ENCODE peak calls at places on chromosomes 12 and 14, in nine cellular contexts. P, M, B, H, W, C, G, Z and U are unnamed samples.

GRCh38 chr12:58364389-58365086 is 423.2 kb downstream of the ATP23 start:
- DNase-seq in G (no peak), M (peak), W (no peak), Z (peak), B (no peak), H (peak), C (no peak), P (no peak), U (peak)

GRCh38 chr14:21923820-21924219 is 250.2 kb upstream of the OR4E1 start:
- DNase-seq in G (no peak), W (no peak), Z (no peak), M (no peak), P (no peak), C (no peak), H (no peak), B (no peak), U (no peak)

GRCh38 chr12:117182866-117183265 is 7.4 kb downstream of the FBXO21 start:
- DNase-seq in H (no peak), G (no peak), C (no peak), M (no peak), P (no peak), Z (no peak), W (no peak), B (no peak), U (no peak)

GRCh38 chr14:70713096-70713875 is 71.6 kb downstream of the TTC9 start:
- DNase-seq in M (no peak), Z (no peak), B (peak), P (no peak), G (no peak), W (no peak), C (no peak), H (no peak), U (no peak)

GRCh38 chr14:38837333-38838048 is 265.5 kb downstream of the SEC23A start:
- DNase-seq in W (no peak), Z (no peak), G (no peak), P (no peak), C (no peak), M (no peak), H (no peak), B (no peak), U (no peak)

GRCh38 chr14:80805136-80805535 is 136.4 kb downstream of the CEP128 start:
- DNase-seq in Z (no peak), G (no peak), P (no peak), C (no peak), W (no peak), M (no peak), H (peak), B (no peak), U (no peak)

GRCh38 chr12:67909091-67909531 is 80.1 kb upstream of the IFNG-AS1 start:
- DNase-seq in P (no peak), H (peak), W (no peak), C (no peak), Z (peak), M (peak), B (no peak), G (no peak), U (peak)

GRCh38 chr12:27015730-27016076 is 1.5 kb upstream of the TM7SF3 start:
- DNase-seq in B (peak), G (no peak), H (peak), M (peak), C (no peak), Z (peak), P (no peak), W (no peak), U (peak)

GRCh38 chr14:59919582-59920377 is at the start of gene LRRC9:
- DNase-seq in W (peak), B (peak), C (peak), Z (peak), H (no peak), G (no peak), P (no peak), M (no peak), U (peak)

GRCh38 chr12:98939350-98939749 is 294.3 kb downstream of the APAF1 start:
- DNase-seq in B (peak), H (peak), G (no peak), M (peak), C (no peak), W (no peak), P (no peak), Z (peak), U (peak)

GRCh38 chr14:85454183-85454813 is 75.6 kb upstream of the FLRT2 start:
- DNase-seq in Z (no peak), M (no peak), C (no peak), W (peak), P (no peak), B (no peak), G (no peak), H (no peak), U (no peak)

GRCh38 chr14:99786423-99787051 is 6.7 kb upstream of the EML1 start:
- DNase-seq in B (no peak), C (no peak), Z (no peak), P (no peak), W (no peak), M (no peak), G (peak), H (no peak), U (no peak)

GRCh38 chr12:65217127-65217526 is 47.7 kb downstream of the LEMD3 start:
- DNase-seq in C (no peak), P (no peak), M (no peak), W (no peak), Z (no peak), G (no peak), H (no peak), B (no peak), U (no peak)

GRCh38 chr14:74941676-74942097 is 13.7 kb downstream of the PGF start:
- DNase-seq in G (peak), M (peak), B (no peak), P (peak), H (peak), C (peak), W (peak), Z (peak), U (peak)

GRCh38 chr14:95507701-95508103 is 8.7 kb downstream of the SYNE3 start:
- DNase-seq in P (no peak), B (no peak), C (no peak), M (peak), Z (peak), G (no peak), W (peak), H (peak), U (peak)

GRCh38 chr14:85534435-85534834 is 4.5 kb downstream of the FLRT2 start:
- DNase-seq in M (no peak), W (peak), B (peak), Z (peak), G (no peak), P (no peak), C (peak), H (peak), U (peak)

GRCh38 chr12:59056931-59057330 is 136.6 kb upstream of the LRIG3 start:
- DNase-seq in Z (peak), B (no peak), G (no peak), H (peak), W (no peak), C (no peak), M (no peak), P (no peak), U (peak)

GRCh38 chr12:123094349-123095073 is 56.4 kb downstream of the PITPNM2 start:
- DNase-seq in G (peak), C (peak), W (peak), Z (peak), H (peak), P (peak), M (peak), B (no peak), U (peak)

GRCh38 chr12:63292476-63293228 is 141.7 kb upstream of the AVPR1A start:
- DNase-seq in G (no peak), H (no peak), W (no peak), P (no peak), M (no peak), B (no peak), Z (no peak), C (no peak), U (no peak)

GRCh38 chr14:35533357-35534129 is 421 bp upstream of the INSM2 start:
- DNase-seq in C (peak), G (peak), Z (peak), M (peak), H (peak), W (peak), B (peak), P (peak), U (peak)

GRCh38 chr12:4813741-4814140 is 93.5 kb downstream of the GALNT8 start:
- DNase-seq in Z (no peak), B (no peak), H (no peak), G (no peak), W (no peak), M (no peak), C (no peak), P (no peak), U (no peak)

GRCh38 chr14:90564496-90564895 is 167.7 kb downstream of the CALM1 start:
- DNase-seq in B (no peak), W (no peak), G (no peak), H (no peak), M (no peak), P (no peak), C (no peak), Z (no peak), U (no peak)

GRCh38 chr14:54829486-54830224 is 73.0 kb downstream of the GCH1 start:
- DNase-seq in W (no peak), M (no peak), C (no peak), G (no peak), Z (no peak), P (no peak), B (no peak), H (no peak), U (peak)

DNA sequence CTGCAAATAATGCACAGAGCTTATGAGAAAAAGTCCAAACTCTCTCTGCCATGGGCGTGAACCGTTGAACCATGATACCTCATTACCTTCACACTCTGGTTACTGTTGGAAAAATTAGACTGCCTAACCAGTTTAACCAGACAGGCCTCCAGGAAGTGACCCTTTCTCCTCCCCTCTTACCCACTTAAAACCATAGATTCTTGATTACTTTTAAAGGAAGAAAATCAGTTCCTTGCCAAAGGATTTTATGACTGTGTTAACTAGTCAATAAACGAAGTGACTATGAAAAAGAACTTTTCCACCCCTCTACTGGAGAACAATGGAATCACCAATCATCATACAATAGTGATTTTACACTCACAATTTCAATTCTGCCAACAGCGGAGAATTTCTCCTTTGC is 254.0 kb upstream of the ATP2B1 start:
- DNase-seq in M (no peak), W (no peak), C (no peak), G (no peak), Z (no peak), B (no peak), P (no peak), H (no peak), U (no peak)
- TF ChIP-seq CTCF in M (peak), W (no peak), C (no peak), G (no peak), Z (peak), B (no peak), P (no peak), H (no peak), U (no peak)

GRCh38 chr12:53955036-53955775 is 503 bp downstream of the HOXC12 start:
- DNase-seq in P (no peak), C (peak), B (peak), H (no peak), W (no peak), G (no peak), Z (no peak), M (no peak), U (no peak)

GRCh38 chr12:53955776-53956250 is 1.1 kb downstream of the HOXC12 start:
- DNase-seq in P (no peak), C (no peak), Z (no peak), H (no peak), G (no peak), W (no peak), M (no peak), B (no peak), U (no peak)

GRCh38 chr12:53956914-53957536 is 2.3 kb downstream of the HOXC12 start:
- DNase-seq in B (no peak), G (no peak), W (no peak), P (no peak), Z (no peak), M (no peak), C (peak), H (no peak), U (no peak)

GRCh38 chr12:53954694-53955035 is at the start of gene HOXC12:
- DNase-seq in B (peak), M (no peak), Z (no peak), W (no peak), C (peak), P (no peak), H (no peak), G (no peak), U (no peak)

GRCh38 chr12:53956251-53956887 is 1.7 kb downstream of the HOXC12 start:
- DNase-seq in M (no peak), C (peak), H (no peak), P (no peak), G (no peak), Z (no peak), W (no peak), B (no peak), U (no peak)
- H3K4me3 ChIP-seq in M (no peak), C (no peak), H (no peak), P (no peak), G (no peak), Z (no peak), W (no peak), B (no peak), U (no peak)

DNA sequence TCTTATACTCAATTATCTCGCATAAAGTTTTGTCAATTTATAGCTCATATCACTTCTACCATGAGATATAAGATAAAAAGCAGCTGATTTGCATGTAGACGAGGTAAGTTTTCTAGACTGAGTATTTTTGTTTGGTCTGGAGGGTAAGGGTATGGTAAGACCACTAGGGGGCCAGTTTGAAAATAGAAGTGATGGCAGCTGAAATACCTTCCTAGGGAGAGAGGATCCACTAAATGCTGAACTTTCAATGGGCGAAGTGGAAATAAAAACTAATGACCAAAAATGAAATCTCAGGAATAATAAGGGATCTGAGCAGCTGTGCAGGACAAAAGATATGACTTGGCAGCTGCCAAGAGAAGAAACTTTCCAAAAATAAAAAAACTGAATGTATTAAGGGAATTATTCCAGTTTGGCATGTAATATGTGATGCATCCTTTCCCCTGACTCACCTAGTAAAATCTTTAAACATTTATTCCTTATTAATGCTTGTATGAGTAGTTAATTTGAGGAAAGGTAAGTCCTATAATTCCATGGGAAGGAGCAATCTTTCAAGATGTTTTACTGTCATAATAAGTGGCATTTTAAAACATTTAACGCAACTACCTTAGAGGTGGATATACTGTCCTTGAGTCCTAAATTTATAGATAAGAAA is 754.5 kb downstream of the C12orf50 start:
- DNase-seq in C (no peak), H (peak), M (no peak), G (no peak), B (peak), P (no peak), W (no peak), Z (peak), U (peak)
- TF ChIP-seq CTCF in C (no peak), H (peak), M (peak), G (no peak), B (peak), P (no peak), W (no peak), Z (peak), U (peak)

GRCh38 chr12:31362759-31363415 is 36.9 kb upstream of the SINHCAF start:
- DNase-seq in B (peak), W (no peak), M (no peak), P (no peak), G (no peak), Z (peak), H (no peak), C (no peak), U (no peak)
- H3K4me3 ChIP-seq in B (peak), W (no peak), M (no peak), P (no peak), G (no peak), Z (no peak), H (no peak), C (no peak), U (no peak)

GRCh38 chr12:113315358-113315757 is 19.6 kb downstream of the SLC8B1 start:
- DNase-seq in H (no peak), M (no peak), G (no peak), W (no peak), B (no peak), Z (no peak), C (no peak), P (no peak), U (no peak)

GRCh38 chr12:113314121-113314529 is 20.8 kb downstream of the SLC8B1 start:
- DNase-seq in P (no peak), M (no peak), C (no peak), W (no peak), H (peak), B (no peak), Z (no peak), G (no peak), U (no peak)

GRCh38 chr12:113306382-113306781 is 28.5 kb downstream of the SLC8B1 start:
- DNase-seq in B (no peak), H (peak), G (no peak), M (no peak), W (no peak), P (no peak), Z (no peak), C (no peak), U (no peak)

GRCh38 chr12:113305281-113305856 is 29.5 kb downstream of the SLC8B1 start:
- DNase-seq in Z (no peak), B (no peak), P (no peak), C (no peak), M (no peak), G (no peak), W (no peak), H (no peak), U (no peak)

GRCh38 chr12:113310489-113310888 is 24.4 kb downstream of the SLC8B1 start:
- DNase-seq in M (no peak), Z (peak), B (peak), P (no peak), H (no peak), W (no peak), G (no peak), C (no peak), U (no peak)
- TF ChIP-seq CTCF in M (peak), Z (peak), B (peak), P (no peak), H (peak), W (no peak), G (no peak), C (no peak), U (no peak)

DNA sequence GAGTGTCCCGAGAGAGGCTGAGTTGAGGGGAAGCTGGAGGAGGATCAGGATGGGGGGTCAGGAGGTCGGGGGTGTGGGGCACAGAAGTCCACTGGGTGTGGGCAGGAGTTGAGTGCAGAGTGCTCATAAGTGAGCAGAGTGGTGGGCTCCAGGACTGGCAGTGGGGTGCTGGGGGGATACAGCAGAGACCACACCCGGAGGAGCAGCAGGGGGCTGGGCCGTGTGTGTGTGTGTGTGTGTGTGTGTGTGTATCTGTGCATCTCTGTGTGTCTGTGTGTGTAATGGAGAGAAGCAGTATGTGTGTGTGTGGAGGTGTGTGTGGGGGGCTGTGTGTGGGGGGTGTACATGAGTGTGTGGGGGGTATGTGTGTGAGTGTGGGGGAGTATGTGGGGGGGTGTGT is 4.9 kb upstream of the NUDT14 start:
- DNase-seq in W (no peak), C (no peak), M (no peak), B (no peak), G (no peak), H (no peak), P (no peak), Z (no peak), U (no peak)
- H3K4me3 ChIP-seq in W (no peak), C (no peak), M (no peak), B (no peak), G (no peak), H (no peak), P (no peak), Z (no peak), U (no peak)

DNA sequence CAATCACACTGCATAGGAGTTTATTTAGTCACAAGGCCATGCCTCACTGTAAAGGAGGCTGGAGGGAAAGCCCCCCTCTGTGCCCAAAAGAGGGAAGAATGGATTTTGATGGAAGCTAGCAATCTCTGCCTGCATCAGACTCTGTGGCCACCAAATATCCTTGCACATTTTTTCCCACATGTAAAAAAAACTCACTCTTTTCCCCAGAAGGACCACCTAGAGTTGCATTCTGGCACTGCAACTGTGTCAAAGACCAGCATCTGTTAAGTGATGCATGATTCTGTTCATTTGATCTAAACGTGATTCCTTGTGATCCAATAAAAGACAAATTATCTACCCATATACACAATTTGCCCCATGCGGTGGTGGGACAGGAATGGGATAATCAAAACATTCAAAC is 8.0 kb downstream of the RHOJ start:
- DNase-seq in C (no peak), Z (no peak), G (no peak), H (no peak), M (no peak), W (no peak), B (no peak), P (no peak), U (no peak)
- TF ChIP-seq CTCF in C (no peak), Z (peak), G (no peak), H (peak), M (no peak), W (no peak), B (no peak), P (no peak), U (no peak)

DNA sequence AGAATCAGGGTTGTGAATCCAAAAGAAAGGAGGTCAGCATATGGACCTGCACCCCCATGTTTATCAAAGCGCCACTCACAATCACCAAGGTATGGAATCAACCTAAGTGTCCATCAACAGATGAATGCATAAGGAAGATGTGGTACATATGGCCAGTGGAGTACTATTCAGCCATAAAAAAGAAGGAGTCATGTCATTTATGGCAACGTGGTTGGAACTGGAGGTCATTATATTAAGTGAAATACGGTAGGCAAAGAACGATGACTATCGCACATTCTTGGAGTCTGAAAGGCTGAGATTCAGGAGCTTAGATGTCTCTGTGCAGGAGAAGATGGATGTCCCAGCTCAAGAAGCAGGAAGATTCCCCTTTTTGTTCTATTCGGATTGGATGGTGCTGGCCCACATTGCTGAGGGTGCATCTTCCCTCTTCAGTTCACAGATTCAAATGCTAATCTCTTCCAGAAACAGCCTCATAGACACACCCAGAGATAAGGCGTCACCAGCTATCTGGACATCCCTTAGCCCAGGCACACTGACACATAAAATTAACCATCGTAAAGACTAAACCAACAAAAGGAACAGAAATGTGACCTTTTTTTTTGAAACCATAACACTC is 108.1 kb downstream of the GLT1D1 start:
- DNase-seq in M (no peak), B (no peak), G (no peak), P (no peak), Z (no peak), W (no peak), H (no peak), C (no peak), U (no peak)
- H3K4me3 ChIP-seq in M (no peak), B (no peak), G (no peak), P (no peak), Z (no peak), W (no peak), H (no peak), C (no peak), U (no peak)

GRCh38 chr14:51738754-51739153 is 87.0 kb downstream of the FRMD6 start:
- DNase-seq in H (no peak), B (peak), Z (no peak), M (no peak), C (peak), G (no peak), P (no peak), W (no peak), U (no peak)
- TF ChIP-seq CTCF in H (no peak), B (peak), Z (no peak), M (no peak), C (no peak), G (no peak), P (no peak), W (no peak), U (no peak)